ENCODE peak calls at places on chromosome 22, in ten cellular contexts. I, A, D, S, B, G, X, Z, U and W are unnamed samples.
A peak's percentile ranks its signal among the peaks of the same experiment; 100 is the strongest.

GRCh38 chr22:26529345-26529744 is 17.1 kb upstream of the TFIP11 start:
- DNase-seq in Z (no peak), U (no peak), G (no peak), X (peak; percentile 66), D (no peak), B (peak; percentile 38), I (no peak), S (no peak), A (no peak), W (no peak)

GRCh38 chr22:25048659-25049657 is 96.4 kb downstream of the KIAA1671 start:
- DNase-seq in B (peak; percentile 26), X (peak; percentile 75), A (peak; percentile 66), G (no peak), I (peak; percentile 83), S (peak; percentile 82), D (peak; percentile 76), U (peak; percentile 63), Z (no peak), W (peak; percentile 69)

GRCh38 chr22:46674906-46675305 is 54.7 kb downstream of the GRAMD4 start:
- DNase-seq in X (no peak), B (no peak), U (no peak), G (no peak), A (no peak), S (no peak), I (no peak), Z (no peak), D (no peak), W (no peak)

GRCh38 chr22:39514373-39514973 is 5.9 kb upstream of the ATF4 start:
- DNase-seq in Z (peak; percentile 86), D (peak; percentile 66), B (no peak), A (peak; percentile 62), G (no peak), U (peak; percentile 41), X (peak; percentile 58), I (no peak), S (no peak), W (peak; percentile 75)

GRCh38 chr22:49302530-49302929 is 525.1 kb downstream of the BRD1 start:
- DNase-seq in Z (peak; percentile 40), I (peak; percentile 36), A (no peak), U (no peak), X (no peak), G (no peak), D (no peak), S (no peak), B (no peak), W (peak; percentile 23)

GRCh38 chr22:50292643-50293440 is 14.6 kb downstream of the PLXNB2 start:
- DNase-seq in X (no peak), U (no peak), B (no peak), Z (no peak), A (no peak), G (no peak), S (no peak), D (no peak), I (no peak), W (no peak)

GRCh38 chr22:36256474-36256873 is 3.5 kb downstream of the APOL1 start:
- DNase-seq in S (no peak), U (no peak), B (no peak), X (no peak), I (no peak), Z (no peak), G (no peak), D (no peak), A (no peak), W (no peak)

GRCh38 chr22:24592846-24593809 is at the start of gene LRRC75B:
- DNase-seq in G (peak; percentile 56), X (peak; percentile 86), D (peak; percentile 96), S (peak; percentile 93), B (peak; percentile 67), Z (peak; percentile 93), U (peak; percentile 77), A (peak; percentile 93), I (no peak), W (peak; percentile 91)

GRCh38 chr22:24523873-24524272 is 28.7 kb downstream of the UPB1 start:
- DNase-seq in U (peak; percentile 45), G (no peak), I (no peak), Z (no peak), D (no peak), X (no peak), A (no peak), B (no peak), S (no peak), W (no peak)

GRCh38 chr22:31659246-31659645 is 2.8 kb downstream of the PISD start:
- DNase-seq in X (no peak), B (no peak), I (no peak), S (no peak), D (no peak), A (no peak), U (no peak), G (no peak), Z (no peak), W (no peak)

GRCh38 chr22:38187413-38188212 is 6.0 kb upstream of the PLA2G6 start:
- DNase-seq in I (no peak), B (no peak), A (no peak), G (no peak), S (no peak), X (no peak), U (peak; percentile 75), Z (no peak), D (no peak), W (no peak)

GRCh38 chr22:39543095-39543494 is 10.5 kb upstream of the RPS19BP1 start:
- DNase-seq in U (no peak), X (no peak), S (no peak), I (no peak), A (no peak), Z (no peak), G (no peak), D (no peak), B (no peak), W (no peak)

GRCh38 chr22:24060375-24060788 is 49.3 kb downstream of the CABIN1 start:
- DNase-seq in I (no peak), G (peak; percentile 45), X (peak; percentile 54), S (no peak), B (no peak), D (no peak), U (peak; percentile 97), Z (no peak), A (no peak), W (peak; percentile 69)

GRCh38 chr22:48423481-48423901 is 1404.2 kb downstream of the BRD1 start:
- DNase-seq in I (no peak), X (no peak), D (no peak), U (no peak), B (no peak), A (no peak), S (no peak), Z (no peak), G (no peak), W (no peak)

GRCh38 chr22:21797444-21798221 is 62.0 kb upstream of the YPEL1 start:
- DNase-seq in G (no peak), Z (no peak), U (peak; percentile 90), I (no peak), D (no peak), A (no peak), X (no peak), S (no peak), B (no peak), W (peak; percentile 4)

GRCh38 chr22:49780281-49780991 is 47.2 kb downstream of the BRD1 start:
- DNase-seq in I (no peak), A (peak; percentile 14), D (peak; percentile 79), U (no peak), Z (no peak), G (no peak), S (peak; percentile 48), B (no peak), X (no peak), W (no peak)

GRCh38 chr22:19176732-19177131 is 1.8 kb downstream of the SLC25A1 start:
- DNase-seq in B (no peak), U (no peak), G (no peak), A (no peak), D (no peak), Z (no peak), I (no peak), S (peak; percentile 76), X (peak; percentile 30), W (no peak)

GRCh38 chr22:42432818-42433217 is 615 bp upstream of the NFAM1 start:
- DNase-seq in S (no peak), A (no peak), Z (no peak), I (no peak), G (no peak), D (no peak), B (no peak), U (no peak), X (no peak), W (no peak)

GRCh38 chr22:38086001-38086845 is 2.2 kb upstream of the SLC16A8 start:
- DNase-seq in S (peak; percentile 65), U (no peak), G (no peak), D (peak; percentile 58), A (no peak), I (no peak), Z (no peak), X (no peak), B (no peak), W (no peak)

GRCh38 chr22:27540247-27540646 is 261.3 kb downstream of the MN1 start:
- DNase-seq in G (no peak), D (no peak), Z (no peak), U (no peak), I (no peak), B (no peak), A (no peak), X (no peak), S (no peak), W (no peak)
- TF ChIP-seq CTCF in G (no peak), D (no peak), Z (no peak), U (no peak), I (no peak), B (no peak), A (no peak), X (no peak), S (no peak), W (no peak)

DNA sequence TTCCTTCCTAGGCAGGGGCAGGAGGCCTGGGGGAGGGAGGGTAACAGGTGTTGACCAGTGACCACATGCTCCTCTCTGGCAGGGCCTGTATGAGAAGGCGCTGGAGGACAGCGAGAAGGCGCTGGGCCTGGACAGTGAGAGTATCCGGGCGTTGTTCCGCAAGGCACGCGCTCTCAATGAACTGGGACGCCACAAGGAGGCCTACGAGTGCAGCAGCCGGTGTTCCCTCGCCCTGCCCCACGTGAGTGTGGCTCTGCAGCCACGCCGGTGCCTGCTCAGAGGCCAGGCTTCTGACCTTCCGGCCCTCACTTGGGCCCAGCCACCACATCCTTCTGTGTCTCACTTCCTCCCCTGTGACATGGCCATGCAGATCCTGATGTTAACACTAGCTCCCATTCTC is 25.8 kb downstream of the ZC3H7B start:
- DNase-seq in A (no peak), X (no peak), I (no peak), D (peak; percentile 59), Z (no peak), B (no peak), U (no peak), G (no peak), S (no peak), W (no peak)
- H3K27ac ChIP-seq in A (no peak overlapping the region), X (no peak overlapping the region), I (no peak overlapping the region), D (no peak overlapping the region), Z (no peak overlapping the region), B (no peak overlapping the region), U (no peak overlapping the region), G (no peak overlapping the region), S (no peak overlapping the region), W (no peak overlapping the region)

GRCh38 chr22:43923191-43923590 is 414 bp upstream of the PNPLA3 start:
- DNase-seq in D (no peak), G (no peak), I (no peak), U (peak; percentile 53), X (no peak), S (no peak), Z (no peak), A (no peak), B (no peak), W (no peak)
- H3K4me3 ChIP-seq in D (peak overlapping the region; percentile 52), G (peak overlapping the region; percentile 74), I (peak overlapping the region; percentile 54), U (no peak overlapping the region), X (peak overlapping the region; percentile 50), S (peak overlapping the region; percentile 54), Z (peak overlapping the region; percentile 61), A (peak overlapping the region; percentile 74), B (peak overlapping the region; percentile 47), W (peak overlapping the region; percentile 54)

GRCh38 chr22:17945851-17946690 is 78.3 kb downstream of the MICAL3 start:
- DNase-seq in U (no peak), S (no peak), X (no peak), D (no peak), A (no peak), I (no peak), G (no peak), Z (peak; percentile 62), B (no peak), W (no peak)
- TF ChIP-seq CTCF in U (no peak), S (no peak), X (no peak), D (no peak), A (no peak), I (no peak), G (no peak), Z (no peak), B (no peak), W (no peak)